ENCODE peak calls at places on chromosomes 3 and 15, in nine cellular contexts. One of them, this sample, is unnamed.

GRCh38 chr3:9172851-9173320 is 76.6 kb downstream of the SRGAP3 start:
- DNase-seq in bronchial epithelial cell: peak; percentile 60
- DNase-seq in stimulated activated CD4-positive, alpha-beta T cell treated with anti-CD3 and anti-CD28 coated beads, Interleukin-2, amount 100 ng/mL, for 24 hours: no peak
- DNase-seq in left colon: no peak
- DNase-seq in heart right ventricle: no peak
- DNase-seq in ovary: peak; percentile 19
- DNase-seq in A549: no peak
- DNase-seq in HS-27A: no peak
- DNase-seq in skeletal muscle cell: no peak
- DNase-seq in this sample: no peak

GRCh38 chr3:60178931-60179653 is 1072.2 kb downstream of the FHIT start:
- DNase-seq in bronchial epithelial cell: no peak
- DNase-seq in stimulated activated CD4-positive, alpha-beta T cell treated with anti-CD3 and anti-CD28 coated beads, Interleukin-2, amount 100 ng/mL, for 24 hours: no peak
- DNase-seq in left colon: no peak
- DNase-seq in heart right ventricle: no peak
- DNase-seq in ovary: no peak
- DNase-seq in A549: no peak
- DNase-seq in HS-27A: no peak
- DNase-seq in skeletal muscle cell: no peak
- DNase-seq in this sample: no peak

GRCh38 chr3:156688849-156689452 is 14.6 kb downstream of the TIPARP start:
- DNase-seq in bronchial epithelial cell: no peak
- DNase-seq in stimulated activated CD4-positive, alpha-beta T cell treated with anti-CD3 and anti-CD28 coated beads, Interleukin-2, amount 100 ng/mL, for 24 hours: no peak
- DNase-seq in left colon: no peak
- DNase-seq in heart right ventricle: no peak
- DNase-seq in ovary: no peak
- DNase-seq in A549: no peak
- DNase-seq in HS-27A: no peak
- DNase-seq in skeletal muscle cell: no peak
- DNase-seq in this sample: no peak

GRCh38 chr3:153246805-153247204 is 84.8 kb downstream of the RAP2B start:
- DNase-seq in bronchial epithelial cell: no peak
- DNase-seq in stimulated activated CD4-positive, alpha-beta T cell treated with anti-CD3 and anti-CD28 coated beads, Interleukin-2, amount 100 ng/mL, for 24 hours: no peak
- DNase-seq in left colon: no peak
- DNase-seq in heart right ventricle: no peak
- DNase-seq in ovary: no peak
- DNase-seq in A549: no peak
- DNase-seq in HS-27A: no peak
- DNase-seq in skeletal muscle cell: peak; percentile 48
- DNase-seq in this sample: no peak

GRCh38 chr3:128188958-128189357 is 35.7 kb downstream of the EEFSEC start:
- DNase-seq in bronchial epithelial cell: no peak
- DNase-seq in stimulated activated CD4-positive, alpha-beta T cell treated with anti-CD3 and anti-CD28 coated beads, Interleukin-2, amount 100 ng/mL, for 24 hours: no peak
- DNase-seq in left colon: no peak
- DNase-seq in heart right ventricle: no peak
- DNase-seq in ovary: no peak
- DNase-seq in A549: no peak
- DNase-seq in HS-27A: no peak
- DNase-seq in skeletal muscle cell: no peak
- DNase-seq in this sample: no peak

GRCh38 chr3:194937144-194937543 is 251.5 kb downstream of the FAM43A start:
- DNase-seq in bronchial epithelial cell: no peak
- DNase-seq in stimulated activated CD4-positive, alpha-beta T cell treated with anti-CD3 and anti-CD28 coated beads, Interleukin-2, amount 100 ng/mL, for 24 hours: no peak
- DNase-seq in left colon: no peak
- DNase-seq in heart right ventricle: no peak
- DNase-seq in ovary: no peak
- DNase-seq in A549: no peak
- DNase-seq in HS-27A: no peak
- DNase-seq in skeletal muscle cell: no peak
- DNase-seq in this sample: no peak

GRCh38 chr3:192275741-192276355 is 451.5 kb downstream of the FGF12 start:
- DNase-seq in bronchial epithelial cell: peak; percentile 46
- DNase-seq in stimulated activated CD4-positive, alpha-beta T cell treated with anti-CD3 and anti-CD28 coated beads, Interleukin-2, amount 100 ng/mL, for 24 hours: no peak
- DNase-seq in left colon: no peak
- DNase-seq in heart right ventricle: no peak
- DNase-seq in ovary: no peak
- DNase-seq in A549: no peak
- DNase-seq in HS-27A: no peak
- DNase-seq in skeletal muscle cell: peak; percentile 11
- DNase-seq in this sample: no peak

GRCh38 chr15:61530769-61531168 is 301.7 kb upstream of the RORA start:
- DNase-seq in bronchial epithelial cell: no peak
- DNase-seq in stimulated activated CD4-positive, alpha-beta T cell treated with anti-CD3 and anti-CD28 coated beads, Interleukin-2, amount 100 ng/mL, for 24 hours: no peak
- DNase-seq in left colon: no peak
- DNase-seq in heart right ventricle: no peak
- DNase-seq in ovary: no peak
- DNase-seq in A549: no peak
- DNase-seq in HS-27A: no peak
- DNase-seq in skeletal muscle cell: no peak
- DNase-seq in this sample: no peak

GRCh38 chr15:67033521-67033920 is 31.9 kb upstream of the SMAD3 start:
- DNase-seq in bronchial epithelial cell: no peak
- DNase-seq in stimulated activated CD4-positive, alpha-beta T cell treated with anti-CD3 and anti-CD28 coated beads, Interleukin-2, amount 100 ng/mL, for 24 hours: peak; percentile 29
- DNase-seq in left colon: no peak
- DNase-seq in heart right ventricle: peak; percentile 18
- DNase-seq in ovary: no peak
- DNase-seq in A549: no peak
- DNase-seq in HS-27A: no peak
- DNase-seq in skeletal muscle cell: no peak
- DNase-seq in this sample: no peak

GRCh38 chr15:59885832-59886231 is 118.3 kb upstream of the FOXB1 start:
- DNase-seq in bronchial epithelial cell: peak; percentile 94
- DNase-seq in stimulated activated CD4-positive, alpha-beta T cell treated with anti-CD3 and anti-CD28 coated beads, Interleukin-2, amount 100 ng/mL, for 24 hours: no peak
- DNase-seq in left colon: no peak
- DNase-seq in heart right ventricle: no peak
- DNase-seq in ovary: no peak
- DNase-seq in A549: no peak
- DNase-seq in HS-27A: no peak
- DNase-seq in skeletal muscle cell: peak; percentile 3
- DNase-seq in this sample: no peak

GRCh38 chr3:48928679-48929078 is 10.0 kb downstream of the ARIH2 start:
- DNase-seq in bronchial epithelial cell: peak; percentile 28
- DNase-seq in stimulated activated CD4-positive, alpha-beta T cell treated with anti-CD3 and anti-CD28 coated beads, Interleukin-2, amount 100 ng/mL, for 24 hours: no peak
- DNase-seq in left colon: no peak
- DNase-seq in heart right ventricle: no peak
- DNase-seq in ovary: no peak
- DNase-seq in A549: no peak
- DNase-seq in HS-27A: no peak
- DNase-seq in skeletal muscle cell: no peak
- DNase-seq in this sample: no peak

GRCh38 chr15:76153241-76154197 is 93.7 kb downstream of the TMEM266 start:
- DNase-seq in bronchial epithelial cell: no peak
- DNase-seq in stimulated activated CD4-positive, alpha-beta T cell treated with anti-CD3 and anti-CD28 coated beads, Interleukin-2, amount 100 ng/mL, for 24 hours: no peak
- DNase-seq in left colon: no peak
- DNase-seq in heart right ventricle: no peak
- DNase-seq in ovary: no peak
- DNase-seq in A549: no peak
- DNase-seq in HS-27A: no peak
- DNase-seq in skeletal muscle cell: no peak
- DNase-seq in this sample: peak; percentile 54

GRCh38 chr3:160665784-160666526 is 11.0 kb upstream of the ARL14 start:
- DNase-seq in bronchial epithelial cell: peak; percentile 81
- DNase-seq in stimulated activated CD4-positive, alpha-beta T cell treated with anti-CD3 and anti-CD28 coated beads, Interleukin-2, amount 100 ng/mL, for 24 hours: no peak
- DNase-seq in left colon: no peak
- DNase-seq in heart right ventricle: no peak
- DNase-seq in ovary: no peak
- DNase-seq in A549: no peak
- DNase-seq in HS-27A: no peak
- DNase-seq in skeletal muscle cell: peak; percentile 74
- DNase-seq in this sample: no peak

GRCh38 chr3:110727056-110727455 is 344.6 kb upstream of the NECTIN3 start:
- DNase-seq in bronchial epithelial cell: no peak
- DNase-seq in stimulated activated CD4-positive, alpha-beta T cell treated with anti-CD3 and anti-CD28 coated beads, Interleukin-2, amount 100 ng/mL, for 24 hours: no peak
- DNase-seq in left colon: no peak
- DNase-seq in heart right ventricle: no peak
- DNase-seq in ovary: no peak
- DNase-seq in A549: no peak
- DNase-seq in HS-27A: no peak
- DNase-seq in skeletal muscle cell: no peak
- DNase-seq in this sample: no peak

GRCh38 chr3:16205156-16205870 is 30.8 kb downstream of the GALNT15 start:
- DNase-seq in bronchial epithelial cell: peak; percentile 82
- DNase-seq in stimulated activated CD4-positive, alpha-beta T cell treated with anti-CD3 and anti-CD28 coated beads, Interleukin-2, amount 100 ng/mL, for 24 hours: no peak
- DNase-seq in left colon: no peak
- DNase-seq in heart right ventricle: no peak
- DNase-seq in ovary: no peak
- DNase-seq in A549: no peak
- DNase-seq in HS-27A: no peak
- DNase-seq in skeletal muscle cell: no peak
- DNase-seq in this sample: no peak